ENCODE peak calls at places on chromosomes 5 and 9, in ten cellular contexts. O is M059J; J is BJ; E is dorsolateral prefrontal cortex; X is H7; F is left colon; T is ureter; B is activated naive CD4-positive, alpha-beta T cell; V is EL; N is GM12865. D is an unnamed sample.

GRCh38 chr5:103120607-103121200 is 603 bp downstream of the PPIP5K2 start:
- DNase-seq in F (peak; percentile 25), X (no peak), B (no peak), T (no peak), V (peak; percentile 43), N (peak; percentile 38), E (no peak), J (no peak), O (peak; percentile 39), D (peak; percentile 31)

GRCh38 chr9:17578911-17579793 is at the start of gene SH3GL2:
- DNase-seq in O (peak; percentile 58), T (no peak), N (peak; percentile 7), F (peak; percentile 57), J (no peak), B (no peak), X (peak; percentile 91), E (peak; percentile 29), V (peak; percentile 51), D (peak; percentile 55)

GRCh38 chr5:42274913-42275312 is 148.3 kb upstream of the GHR start:
- DNase-seq in E (no peak), T (no peak), V (no peak), F (no peak), J (no peak), B (no peak), X (no peak), O (peak; percentile 9), N (no peak), D (no peak)

GRCh38 chr5:134175874-134176522 is 752 bp downstream of the SKP1 start:
- DNase-seq in T (peak; percentile 49), J (no peak), O (peak; percentile 39), V (peak; percentile 32), B (no peak), X (no peak), E (no peak), F (peak; percentile 39), N (no peak), D (no peak)

GRCh38 chr5:76710991-76711390 is 4.9 kb upstream of the F2R start:
- DNase-seq in O (peak; percentile 49), F (no peak), N (peak; percentile 64), E (no peak), J (no peak), B (no peak), X (no peak), T (no peak), V (peak; percentile 41), D (no peak)

GRCh38 chr9:132451276-132451675 is 41.3 kb downstream of the CFAP77 start:
- DNase-seq in N (no peak), E (no peak), X (no peak), V (no peak), O (no peak), F (no peak), B (no peak), T (no peak), J (no peak), D (no peak)

GRCh38 chr9:105679406-105680022 is 14.8 kb upstream of the TMEM38B start:
- DNase-seq in J (no peak), T (no peak), O (no peak), E (no peak), F (no peak), B (no peak), N (no peak), X (no peak), V (no peak), D (no peak)

GRCh38 chr9:133510926-133511505 is 13.7 kb downstream of the MYMK start:
- DNase-seq in B (no peak), N (no peak), T (no peak), X (no peak), V (no peak), E (no peak), J (no peak), F (no peak), O (no peak), D (no peak)

GRCh38 chr5:38678079-38678478 is 121.6 kb upstream of the LIFR start:
- DNase-seq in B (no peak), O (no peak), X (no peak), F (no peak), N (no peak), T (no peak), J (no peak), V (no peak), E (no peak), D (no peak)